ENCODE peak calls at places on chromosomes 6 and 20, in seven cellular contexts. I is DND-41; M is activated CD4-positive, alpha-beta T cell treated with anti-CD3 and anti-CD28 coated beads, Interleukin-2, amount 50 U/mL, for 24 hours; W is CD4-positive, alpha-beta T cell; D is NCI-H1105; S is cardiac fibroblast; J is PC-9. F is an unnamed sample.

GRCh38 chr6:106451419-106451818 is 90.9 kb downstream of the CRYBG1 start:
- DNase-seq in I (no peak), D (no peak), W (no peak), J (no peak), M (no peak), S (peak), F (no peak)

GRCh38 chr6:79134699-79135474 is 56.8 kb upstream of the PHIP start:
- DNase-seq in S (no peak), D (peak), I (no peak), W (no peak), M (no peak), J (no peak), F (no peak)

GRCh38 chr20:1934162-1934561 is 39.0 kb downstream of the SIRPA start:
- DNase-seq in W (no peak), S (peak), J (no peak), I (no peak), M (no peak), D (no peak), F (no peak)

GRCh38 chr20:32017711-32018251 is 7.5 kb downstream of the CCM2L start:
- DNase-seq in J (peak), I (no peak), S (no peak), D (peak), M (no peak), W (peak), F (peak)

GRCh38 chr6:83270971-83271714 is 78.0 kb downstream of the RWDD2A start:
- DNase-seq in M (no peak), S (peak), J (peak), I (no peak), W (no peak), D (no peak), F (no peak)

GRCh38 chr6:13696226-13696625 is 15.4 kb downstream of the RANBP9 start:
- DNase-seq in S (peak), D (no peak), I (no peak), W (no peak), M (no peak), J (no peak), F (no peak)

GRCh38 chr6:95364016-95364604 is 213.2 kb upstream of the MANEA start:
- DNase-seq in J (no peak), D (peak), S (peak), W (no peak), I (no peak), M (no peak), F (no peak)

GRCh38 chr6:73774311-73774766 is 78.3 kb downstream of the CD109 start:
- DNase-seq in D (no peak), J (peak), W (no peak), I (no peak), S (peak), M (no peak), F (no peak)

GRCh38 chr6:76774750-76775396 is 688.4 kb downstream of the HTR1B start:
- DNase-seq in I (no peak), M (no peak), W (no peak), J (no peak), D (no peak), S (peak), F (no peak)

GRCh38 chr6:101001607-101002006 is 120.5 kb upstream of the ASCC3 start:
- DNase-seq in M (no peak), I (no peak), S (no peak), W (no peak), J (no peak), D (no peak), F (no peak)

GRCh38 chr6:26025047-26025893 is 62.0 kb upstream of the HFE start:
- DNase-seq in S (peak), D (no peak), M (no peak), I (no peak), J (peak), W (no peak), F (peak)

GRCh38 chr20:57601211-57601570 is 19.0 kb downstream of the ZBP1 start:
- DNase-seq in M (no peak), S (no peak), I (no peak), D (no peak), W (no peak), J (no peak), F (no peak)

GRCh38 chr6:11605507-11605905 is 68.0 kb downstream of the TMEM170B start:
- DNase-seq in S (no peak), D (no peak), W (no peak), M (no peak), I (no peak), J (no peak), F (no peak)

GRCh38 chr6:138692978-138693909 is 80.3 kb upstream of the CCDC28A start:
- DNase-seq in W (no peak), J (peak), I (peak), D (peak), S (peak), M (no peak), F (peak)

GRCh38 chr6:23349521-23350147 is 776.4 kb upstream of the NRSN1 start:
- DNase-seq in W (no peak), D (peak), I (no peak), M (no peak), J (peak), S (peak), F (no peak)

GRCh38 chr20:9054176-9054575 is 14.7 kb upstream of the PLCB4 start:
- DNase-seq in W (no peak), S (peak), M (no peak), D (no peak), J (no peak), I (no peak), F (no peak)

GRCh38 chr6:132096245-132096644 is 145.1 kb upstream of the CCN2 start:
- DNase-seq in I (no peak), S (no peak), J (no peak), W (no peak), M (no peak), D (no peak), F (no peak)